ENCODE peak calls at places on chromosomes 12 and 14, in six cellular contexts. N is transverse colon; L is HepG2; R is CD8-positive, alpha-beta T cell; A is thoracic aorta; E is stomach. H is an unnamed sample. For H3K4me1 and H3K36me3, the result is how much of the 10 kb centered on the place peaks cover.

GRCh38 chr14:35331605-35332516 is 39.7 kb downstream of the PSMA6 start:
- DNase-seq in N (peak), L (peak), R (no peak), A (no peak), E (peak), H (no peak)

GRCh38 chr12:46388427-46388992 is 15.9 kb upstream of the SLC38A2 start:
- DNase-seq in N (no peak), L (no peak), R (no peak), A (no peak), E (no peak), H (no peak)

GRCh38 chr14:97458302-97459137 is 661.3 kb downstream of the VRK1 start:
- DNase-seq in N (peak), L (no peak), R (peak), A (no peak), E (peak), H (peak)

GRCh38 chr12:102539651-102540553 is 59.5 kb upstream of the IGF1 start:
- DNase-seq in N (no peak), L (peak), R (no peak), A (no peak), E (no peak), H (no peak)

GRCh38 chr12:124406043-124406442 is 111.2 kb downstream of the RFLNA start:
- DNase-seq in N (no peak), L (no peak), R (no peak), A (no peak), E (no peak), H (no peak)

GRCh38 chr12:103401421-103401820 is 94.3 kb downstream of the C12orf42 start:
- DNase-seq in N (no peak), L (peak), R (no peak), A (no peak), E (no peak), H (no peak)

GRCh38 chr12:58728397-58728796 is 191.9 kb downstream of the LRIG3 start:
- DNase-seq in N (no peak), L (no peak), R (no peak), A (no peak), E (no peak), H (no peak)

GRCh38 chr14:61625171-61625570 is 70.1 kb upstream of the HIF1A start:
- DNase-seq in N (no peak), L (peak), R (no peak), A (no peak), E (no peak), H (no peak)

GRCh38 chr14:85607571-85608219 is 77.8 kb downstream of the FLRT2 start:
- DNase-seq in N (no peak), L (no peak), R (no peak), A (no peak), E (no peak), H (no peak)

GRCh38 chr12:104121001-104121400 is 17.0 kb downstream of the NFYB start:
- DNase-seq in N (no peak), L (no peak), R (no peak), A (no peak), E (no peak), H (no peak)

GRCh38 chr14:85534914-85535313 is 5.0 kb downstream of the FLRT2 start:
- DNase-seq in N (no peak), L (no peak), R (no peak), A (no peak), E (no peak), H (no peak)

GRCh38 chr14:23610090-23610814 is 25.9 kb upstream of the DHRS2 start:
- DNase-seq in N (no peak), L (peak), R (no peak), A (no peak), E (no peak), H (no peak)
- H3K4me3 ChIP-seq in N (no peak), L (peak), R (no peak), A (no peak), E (no peak), H (no peak)

GRCh38 chr12:11797993-11798720 is 148.7 kb downstream of the ETV6 start:
- DNase-seq in N (no peak), L (no peak), R (no peak), A (no peak), E (no peak), H (no peak)
- H3K4me1 ChIP-seq in N (under half), L (under half), R (under half), A (half or more), E (half or more), H (under half)

GRCh38 chr14:71726639-71727085 is 205.6 kb upstream of the RGS6 start:
- DNase-seq in N (no peak), L (no peak), R (no peak), A (no peak), E (no peak), H (no peak)
- H3K36me3 ChIP-seq in N (under half), L (under half), R (under half), A (under half), E (half or more), H (under half)

DNA sequence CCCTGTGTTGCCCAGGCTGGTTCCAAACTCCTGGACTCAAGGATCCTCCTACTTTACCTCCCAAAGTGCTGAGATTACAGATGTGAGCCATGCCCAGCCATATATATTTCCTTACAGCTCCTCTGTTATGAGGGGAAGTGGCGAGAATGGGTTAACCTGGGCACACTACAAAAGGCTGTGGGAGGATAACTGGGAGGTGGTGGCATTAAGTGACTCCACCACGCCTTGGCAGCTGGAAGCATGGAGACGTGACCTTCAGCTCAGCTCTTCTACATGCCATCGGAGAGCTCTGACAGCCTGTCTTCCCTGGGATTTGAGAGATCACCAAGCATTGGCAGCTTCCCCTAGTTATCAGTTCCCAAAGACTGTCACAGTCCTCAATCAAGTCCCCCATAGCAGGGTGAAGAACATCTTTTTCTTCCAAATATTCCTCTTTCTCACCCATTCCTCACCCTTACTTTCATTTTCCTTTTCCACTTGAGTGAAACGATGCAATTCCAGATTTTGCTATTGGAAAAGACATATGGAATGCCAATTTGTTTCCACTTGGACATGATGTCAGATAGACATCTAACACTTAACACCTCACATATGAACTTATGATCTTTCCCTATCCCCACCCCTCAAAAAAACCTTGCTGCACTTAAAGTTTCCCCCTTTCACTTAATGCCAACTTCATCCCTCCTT is 48.5 kb downstream of the PHLDA1 start:
- DNase-seq in N (no peak), L (no peak), R (no peak), A (no peak), E (no peak), H (no peak)
- H3K4me3 ChIP-seq in N (peak), L (no peak), R (no peak), A (peak), E (peak), H (no peak)

DNA sequence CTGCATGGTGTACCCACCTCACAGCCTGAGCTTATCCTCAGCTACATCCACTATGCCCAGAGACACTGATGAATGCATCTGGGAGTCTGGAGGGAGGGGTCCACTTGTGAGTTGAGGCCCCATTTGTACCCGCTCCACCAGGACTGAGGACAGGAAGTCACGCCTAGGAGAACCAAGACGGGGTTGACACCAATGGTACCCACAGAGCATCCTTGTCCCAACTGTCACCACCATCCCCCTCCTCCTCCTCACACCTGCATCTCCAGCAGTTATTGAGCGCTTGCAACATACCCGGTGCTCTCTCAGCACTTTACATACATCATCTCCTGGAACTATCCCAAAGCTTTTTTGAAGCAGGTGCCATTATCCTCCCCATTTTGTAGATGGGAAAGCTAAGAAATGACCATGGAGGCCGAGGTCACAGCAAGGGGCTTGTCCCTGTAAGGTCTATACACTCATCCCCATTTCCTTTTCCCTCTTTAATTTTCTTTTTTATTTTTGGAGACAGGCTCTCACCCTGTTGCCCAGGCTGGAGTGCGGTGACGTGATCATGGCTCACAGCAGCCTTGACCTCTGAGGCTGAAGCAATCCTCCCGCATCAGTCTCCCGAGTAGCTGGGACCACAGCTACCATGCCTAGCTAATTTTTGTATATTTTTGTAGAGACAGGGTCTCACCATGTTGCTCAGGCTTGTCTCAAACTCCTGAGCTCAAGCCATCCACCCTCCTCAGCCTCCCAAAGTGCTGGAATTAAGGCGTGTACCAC is 31.7 kb downstream of the DGLUCY start:
- DNase-seq in N (no peak), L (no peak), R (no peak), A (no peak), E (no peak), H (no peak)
- H3K4me1 ChIP-seq in N (under half), L (under half), R (under half), A (under half), E (half or more), H (under half)

H was measured in iPS DF 6.9.